ENCODE peak calls at places on chromosomes 5 and 9, in four cellular contexts. S is foreskin fibroblast; M is activated CD8-positive, alpha-beta T cell treated with anti-CD3 and anti-CD28 coated beads for 36 hours; W is endothelial cell. P is an unnamed sample.

GRCh38 chr9:134323741-134324358 is 2.4 kb upstream of the RXRA start:
- DNase-seq in M (no peak), S (peak), W (no peak), P (no peak)

GRCh38 chr9:33041459-33042188 is 16.6 kb downstream of the DNAJA1 start:
- DNase-seq in S (peak), W (no peak), M (no peak), P (no peak)

GRCh38 chr9:88535226-88535931 is 401 bp downstream of the NXNL2 start:
- DNase-seq in W (peak), S (peak), M (peak), P (no peak)

GRCh38 chr5:88667187-88668141 is 215.5 kb downstream of the MEF2C start:
- DNase-seq in S (no peak), W (peak), M (no peak), P (no peak)

GRCh38 chr5:65801332-65801731 is 79.3 kb downstream of the NLN start:
- DNase-seq in M (no peak), S (peak), W (no peak), P (no peak)

GRCh38 chr9:70046274-70047070 is 2.8 kb downstream of the MAMDC2 start:
- DNase-seq in W (peak), S (peak), M (no peak), P (no peak)

GRCh38 chr5:82538339-82539034 is 260.3 kb upstream of the RPS23 start:
- DNase-seq in M (no peak), S (peak), W (no peak), P (no peak)

GRCh38 chr5:175288048-175288621 is 155.8 kb downstream of the DRD1 start:
- DNase-seq in S (no peak), W (no peak), M (no peak), P (no peak)

GRCh38 chr9:11233693-11234092 is 620.9 kb upstream of the PTPRD start:
- DNase-seq in W (no peak), S (no peak), M (no peak), P (no peak)

GRCh38 chr9:6433405-6433804 is 20.4 kb downstream of the UHRF2 start:
- DNase-seq in M (no peak), S (peak), W (no peak), P (no peak)

DNA sequence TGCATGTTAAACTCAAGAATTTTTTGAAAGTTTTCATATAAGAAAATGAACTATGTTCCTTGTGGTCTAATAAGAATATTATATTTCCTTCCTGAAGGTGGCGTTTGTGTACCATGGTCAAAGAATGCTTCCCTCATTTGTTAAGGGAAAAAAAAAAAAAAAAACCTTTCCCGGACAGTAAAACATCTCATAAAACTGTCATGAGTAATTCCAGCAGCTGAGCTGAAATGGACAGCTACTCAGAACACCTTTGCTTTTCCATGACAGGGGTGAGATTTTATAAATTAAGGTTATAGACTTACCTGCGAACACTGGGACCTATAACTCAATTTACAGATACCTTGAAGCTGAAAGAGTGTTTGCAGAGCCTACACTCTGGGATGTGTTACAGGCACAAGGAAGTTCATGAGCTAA is 113.2 kb upstream of the RANBP3L start:
- DNase-seq in S (peak), M (no peak), W (no peak), P (no peak)
- TF ChIP-seq CTCF in S (peak), M (no peak), W (peak), P (peak)

GRCh38 chr5:68287631-68287975 is 72.0 kb downstream of the PIK3R1 start:
- DNase-seq in S (no peak), W (no peak), M (no peak), P (no peak)

GRCh38 chr5:68287976-68288755 is 72.6 kb downstream of the PIK3R1 start:
- DNase-seq in M (peak), W (peak), S (peak), P (peak)

GRCh38 chr5:68285075-68285827 is 69.7 kb downstream of the PIK3R1 start:
- DNase-seq in W (no peak), M (no peak), S (no peak), P (peak)

GRCh38 chr5:68285857-68286611 is 70.5 kb downstream of the PIK3R1 start:
- DNase-seq in W (no peak), M (no peak), S (peak), P (peak)

GRCh38 chr5:68286612-68286912 is 71.0 kb downstream of the PIK3R1 start:
- DNase-seq in S (no peak), M (no peak), W (no peak), P (peak)
- TF ChIP-seq CTCF in S (no peak), M (peak), W (no peak), P (no peak)

DNA sequence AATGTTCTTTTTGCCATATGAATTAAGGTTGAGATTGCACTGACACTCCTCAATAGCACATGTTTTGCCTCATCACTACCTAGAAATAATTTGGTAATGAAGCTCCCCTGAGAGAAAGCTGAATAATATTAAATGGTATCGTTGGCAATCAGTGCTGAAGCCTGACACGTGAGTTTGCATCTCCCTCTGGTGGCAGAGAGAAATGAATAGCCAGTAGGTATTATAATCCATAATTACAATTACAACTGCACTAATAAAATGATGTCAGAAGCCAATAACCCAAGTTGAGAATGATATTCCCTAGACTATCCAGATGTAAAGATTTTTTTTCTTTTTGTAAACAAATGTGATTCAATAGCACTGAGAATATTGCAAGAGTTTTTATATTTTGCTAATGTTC is 700.3 kb downstream of the PTPRD start:
- DNase-seq in W (no peak), M (no peak), S (no peak), P (peak)
- TF ChIP-seq CTCF in W (peak), M (peak), S (no peak), P (peak)

DNA sequence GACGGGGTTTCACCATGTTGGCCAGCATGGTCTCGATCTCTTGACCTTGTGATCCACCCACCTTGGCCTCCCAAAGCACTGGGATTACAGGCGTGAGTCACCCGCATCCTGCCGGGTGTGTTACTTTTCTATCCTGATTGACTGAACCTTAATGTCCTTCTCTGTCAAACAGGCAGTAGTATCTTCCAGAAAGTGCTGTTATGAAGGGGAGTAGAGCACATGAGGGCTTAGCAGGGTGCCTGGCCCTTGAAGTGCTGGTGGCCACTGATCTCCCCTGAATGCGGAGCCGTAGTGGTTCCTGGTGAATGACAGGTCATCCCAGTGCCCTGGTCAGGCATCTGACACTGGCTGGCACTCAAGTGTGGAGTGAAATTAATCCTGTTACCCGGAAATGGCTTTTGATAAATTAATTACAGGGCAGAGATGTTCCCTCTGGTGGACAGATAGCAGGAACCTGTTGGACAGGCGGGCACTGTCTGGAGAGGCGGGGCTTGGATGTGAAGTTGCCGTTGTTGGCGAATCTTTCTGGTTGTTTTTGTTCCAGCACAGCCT is 28.4 kb downstream of the PRRC2B start:
- DNase-seq in M (no peak), W (no peak), S (peak), P (no peak)
- TF ChIP-seq CTCF in M (no peak), W (no peak), S (peak), P (no peak)

DNA sequence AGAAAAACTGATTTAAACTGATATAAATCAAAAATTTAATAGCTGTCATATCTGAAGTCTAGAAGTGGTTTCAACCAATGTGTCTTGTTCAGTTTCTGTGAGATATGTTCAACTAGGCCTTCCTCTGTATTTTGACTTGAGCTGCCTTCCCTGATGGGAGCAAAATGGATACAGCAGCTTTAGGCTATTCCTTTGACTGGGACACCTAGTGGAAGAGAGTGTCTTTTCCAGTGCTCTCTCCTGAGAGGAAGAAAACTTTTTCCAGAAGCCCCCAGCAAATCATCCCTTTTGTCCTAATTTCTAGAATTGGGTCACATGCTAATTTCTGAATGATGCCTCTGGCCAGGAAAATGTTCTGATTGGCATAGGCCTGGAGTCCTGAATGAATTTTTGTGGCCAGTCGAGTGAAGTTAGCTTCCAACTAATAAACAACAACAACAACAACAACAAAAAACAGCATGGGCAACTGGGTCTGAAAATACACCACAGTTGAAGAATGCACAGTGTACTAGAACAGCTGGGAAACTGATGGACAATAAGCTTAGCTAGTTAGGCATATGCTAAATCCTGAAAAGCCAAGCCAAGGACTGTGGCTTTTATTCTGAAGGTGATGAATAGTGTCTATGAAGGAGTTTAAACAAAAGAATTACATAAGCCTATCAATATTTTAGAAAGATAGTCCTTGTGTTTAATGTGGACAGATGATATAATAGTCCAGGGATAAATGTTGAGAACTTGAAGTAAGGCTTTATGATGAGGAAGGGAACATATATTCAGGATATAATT is 125.7 kb downstream of the FBN2 start:
- DNase-seq in S (no peak), W (no peak), M (no peak), P (no peak)
- TF ChIP-seq CTCF in S (no peak), W (no peak), M (no peak), P (no peak)

P was measured in GM13977.